ENCODE peak calls at places on chromosomes 4 and X, in five cellular contexts. X is CD4-positive, alpha-beta memory T cell; T is astrocyte of the spinal cord; E is thoracic aorta; U is mesendoderm. H is an unnamed sample.
A peak's percentile ranks its signal among the peaks of the same experiment; 100 is the strongest.

GRCh38 chr4:157564771-157565170 is 344.2 kb downstream of the GRIA2 start:
- DNase-seq in U (no peak), X (no peak), E (no peak), T (no peak), H (no peak)

GRCh38 chr4:143514432-143514831 is 930 bp downstream of the SMARCA5 start:
- DNase-seq in E (no peak), T (peak; percentile 54), X (no peak), U (peak; percentile 75), H (no peak)

GRCh38 chr4:159238631-159239030 is 135.8 kb downstream of the RAPGEF2 start:
- DNase-seq in E (no peak), X (no peak), U (no peak), T (peak; percentile 17), H (no peak)

GRCh38 chr4:1049591-1049905 is 38.1 kb downstream of the FGFRL1 start:
- DNase-seq in X (no peak), T (no peak), E (no peak), U (no peak), H (no peak)

GRCh38 chrX:23668335-23668734 is 1.0 kb downstream of the PRDX4 start:
- DNase-seq in T (no peak), E (no peak), X (no peak), U (no peak), H (no peak)

GRCh38 chr4:38687571-38688011 is 23.6 kb downstream of the KLF3 start:
- DNase-seq in T (no peak), E (no peak), X (no peak), U (no peak), H (no peak)

GRCh38 chrX:130680164-130681035 is 222.6 kb downstream of the ENOX2 start:
- DNase-seq in E (no peak), U (no peak), X (no peak), T (peak; percentile 9), H (no peak)

GRCh38 chrX:41935827-41936226 is 12.5 kb upstream of the CASK start:
- DNase-seq in U (no peak), T (no peak), E (no peak), X (no peak), H (no peak)

GRCh38 chrX:107654778-107655761 is 26.8 kb downstream of the PRPS1 start:
- DNase-seq in U (peak; percentile 89), X (peak; percentile 68), T (peak; percentile 89), E (no peak), H (peak; percentile 63)

GRCh38 chr4:84231539-84232055 is 267.5 kb downstream of the NKX6-1 start:
- DNase-seq in T (no peak), X (no peak), U (peak; percentile 22), E (no peak), H (no peak)

GRCh38 chr4:163548481-163549243 is 54.2 kb downstream of the TMA16 start:
- DNase-seq in X (peak; percentile 38), E (no peak), U (peak; percentile 47), T (peak; percentile 71), H (peak; percentile 67)

DNA sequence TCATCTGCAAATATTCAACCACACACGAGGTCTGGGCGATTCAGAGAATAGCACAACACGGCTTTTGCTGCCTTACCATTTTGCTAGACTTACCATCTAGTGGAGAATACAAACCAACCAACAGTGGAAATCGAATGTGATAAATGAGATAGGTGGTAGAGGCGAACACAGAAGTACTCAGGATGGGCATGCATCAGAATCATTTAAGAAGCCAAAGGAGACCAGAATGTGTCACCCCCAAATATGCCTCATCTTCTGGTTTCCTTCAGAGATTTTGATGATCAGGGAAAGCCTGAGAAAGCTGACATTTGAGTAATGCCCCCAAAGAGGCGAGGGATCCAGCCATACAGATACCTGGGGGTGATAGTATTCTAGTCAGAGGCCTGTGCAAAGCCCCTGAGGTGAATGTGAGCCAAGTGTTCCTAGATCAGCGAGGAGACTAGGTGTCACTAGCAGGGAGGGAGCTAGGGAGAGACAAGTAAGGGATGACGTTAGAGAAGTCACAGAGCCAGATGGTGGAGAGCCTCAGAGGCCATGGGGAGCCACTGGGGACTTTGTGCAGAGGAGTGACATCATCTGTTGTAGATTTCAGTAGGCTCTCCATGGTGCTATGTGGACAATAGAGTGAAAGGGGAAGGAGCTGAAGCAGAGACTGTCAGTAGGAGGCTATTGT is 1.7 kb downstream of the MTMR1 start:
- DNase-seq in X (no peak), T (no peak), U (no peak), E (no peak), H (no peak)
- H3K4me3 ChIP-seq in X (peak overlapping the region; percentile 2), T (no peak overlapping the region), U (no peak overlapping the region), E (peak overlapping the region; percentile 82), H (peak overlapping the region; percentile 79)

GRCh38 chr4:47837582-47838294 is at the start of gene CORIN:
- DNase-seq in T (no peak), X (peak; percentile 24), U (peak; percentile 29), E (no peak), H (peak; percentile 20)
- H3K4me3 ChIP-seq in T (peak within 1 kb of the TSS; percentile 61), X (peak within 1 kb of the TSS; percentile 81), U (peak within 1 kb of the TSS; percentile 44), E (peak within 1 kb of the TSS; percentile 71), H (peak within 1 kb of the TSS; percentile 74)

GRCh38 chr4:25801594-25801993 is 61.2 kb downstream of the SEL1L3 start:
- DNase-seq in E (no peak), T (no peak), U (no peak), X (no peak), H (peak; percentile 10)

GRCh38 chr4:25810016-25810415 is 52.8 kb downstream of the SEL1L3 start:
- DNase-seq in X (no peak), E (no peak), T (no peak), U (no peak), H (no peak)

GRCh38 chr4:25800253-25800652 is 62.5 kb downstream of the SEL1L3 start:
- DNase-seq in X (no peak), U (no peak), E (no peak), T (no peak), H (no peak)

GRCh38 chr4:25807101-25807728 is 55.6 kb downstream of the SEL1L3 start:
- DNase-seq in T (no peak), E (no peak), X (no peak), U (no peak), H (no peak)

GRCh38 chr4:25805255-25805860 is 57.4 kb downstream of the SEL1L3 start:
- DNase-seq in U (no peak), E (no peak), X (no peak), T (no peak), H (no peak)
- H3K4me3 ChIP-seq in U (no peak overlapping the region), E (no peak overlapping the region), X (no peak overlapping the region), T (no peak overlapping the region), H (no peak overlapping the region)

DNA sequence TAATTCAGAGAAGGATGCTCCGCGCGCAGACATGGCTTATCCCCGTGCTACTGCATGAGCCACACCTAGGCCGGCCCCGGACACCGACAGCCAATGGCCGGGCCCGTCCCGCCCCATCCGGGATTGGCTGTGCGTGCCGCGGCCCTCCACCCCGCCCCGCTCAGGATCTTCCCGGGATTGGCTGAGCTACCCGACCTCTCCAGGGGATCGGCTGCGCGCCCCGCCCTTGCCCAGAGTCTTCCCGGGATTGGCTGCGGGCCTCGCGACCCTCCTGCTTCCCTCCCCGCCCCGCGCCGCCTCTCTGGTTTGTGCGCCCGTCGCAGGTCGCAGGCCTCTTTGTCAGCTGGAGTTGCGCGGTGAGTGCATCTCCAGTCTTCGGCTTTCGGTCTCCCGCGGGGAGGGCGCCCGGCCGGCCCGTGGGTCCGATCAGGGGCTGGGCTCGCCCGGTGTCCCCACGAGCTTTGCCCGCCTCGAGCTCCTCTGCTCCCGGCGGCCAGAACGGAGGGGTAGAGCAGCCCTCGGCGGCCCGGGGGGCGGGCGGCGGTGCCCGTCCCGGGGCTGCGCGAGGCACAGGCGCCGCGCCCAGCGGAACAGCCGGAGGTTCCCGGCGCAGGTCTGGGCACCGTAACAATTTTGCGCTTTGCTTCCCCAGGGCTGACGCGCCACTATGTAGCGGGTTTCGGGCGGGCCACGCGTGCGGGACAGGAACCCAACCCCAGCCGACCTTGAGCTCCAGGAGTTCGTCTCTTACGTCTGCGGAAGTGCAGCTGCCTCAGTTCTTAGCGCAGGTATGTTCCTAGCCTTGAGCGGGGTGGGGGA is 38.8 kb downstream of the ERVMER34-1 start:
- DNase-seq in T (peak; percentile 98), X (peak; percentile 96), U (peak; percentile 99), E (peak; percentile 90), H (peak; percentile 98)
- H3K4me3 ChIP-seq in T (peak overlapping the region; percentile 74), X (peak overlapping the region; percentile 85), U (peak overlapping the region; percentile 96), E (peak overlapping the region; percentile 76), H (peak overlapping the region; percentile 89)

GRCh38 chr4:183798921-183799307 is 106.2 kb upstream of the STOX2 start:
- DNase-seq in T (no peak), E (no peak), X (peak; percentile 9), U (peak; percentile 46), H (peak; percentile 2)
- H3K4me3 ChIP-seq in T (no peak overlapping the region), E (no peak overlapping the region), X (no peak overlapping the region), U (no peak overlapping the region), H (no peak overlapping the region)

H was measured in CD4-positive, CD25-positive, alpha-beta regulatory T cell.